ENCODE peak calls at places on chromosomes 7 and 10, in six cellular contexts. I is brain microvascular endothelial cell; W is SW480; G is M059J; Y is activated naive CD8-positive, alpha-beta T cell treated with anti-CD3 and anti-CD28 coated beads, Interleukin-2, amount 10 ng/mL, durations not matched to agents 7 days and 5 days; T is NCI-H1105. F is an unnamed sample.

GRCh38 chr10:69217119-69217754 is 2.9 kb upstream of the HKDC1 start:
- DNase-seq in T (no peak), I (peak; percentile 59), G (peak; percentile 90), W (peak; percentile 96), Y (no peak), F (peak; percentile 93)

GRCh38 chr7:157497744-157498541 is 161.1 kb downstream of the DNAJB6 start:
- DNase-seq in I (no peak), Y (peak; percentile 16), W (no peak), G (no peak), T (no peak), F (no peak)

GRCh38 chr7:123823898-123824753 is 20.8 kb upstream of the HYAL4 start:
- DNase-seq in G (no peak), W (no peak), Y (no peak), I (no peak), T (no peak), F (no peak)

GRCh38 chr7:145036592-145037386 is 200.9 kb upstream of the TPK1 start:
- DNase-seq in G (peak; percentile 24), Y (no peak), I (peak; percentile 36), T (peak; percentile 35), W (peak; percentile 34), F (no peak)

GRCh38 chr7:150444674-150445365 is 5.6 kb upstream of the GIMAP8 start:
- DNase-seq in T (no peak), G (no peak), Y (no peak), I (no peak), W (no peak), F (no peak)

GRCh38 chr10:2921956-2922680 is 145.2 kb upstream of the PFKP start:
- DNase-seq in T (no peak), I (peak; percentile 16), Y (no peak), G (peak; percentile 42), W (peak; percentile 10), F (no peak)

GRCh38 chr10:132363376-132363775 is 31.4 kb downstream of the LRRC27 start:
- DNase-seq in T (no peak), I (no peak), Y (no peak), W (no peak), G (no peak), F (no peak)

GRCh38 chr10:22315455-22316285 is 518 bp upstream of the COMMD3 start:
- DNase-seq in G (no peak), W (no peak), I (no peak), Y (no peak), T (no peak), F (no peak)

GRCh38 chr7:4023502-4023901 is 658.6 kb upstream of the FOXK1 start:
- DNase-seq in G (no peak), T (no peak), I (no peak), W (no peak), Y (no peak), F (no peak)

GRCh38 chr10:102704915-102705314 is 9.3 kb downstream of the ARL3 start:
- DNase-seq in G (peak; percentile 54), T (no peak), W (no peak), Y (no peak), I (peak; percentile 82), F (peak; percentile 82)

GRCh38 chr7:73721237-73721848 is 1.9 kb upstream of the STX1A start:
- DNase-seq in T (peak; percentile 32), I (no peak), Y (no peak), W (no peak), G (peak; percentile 85), F (no peak)

GRCh38 chr10:73581912-73582311 is 9.2 kb downstream of the USP54 start:
- DNase-seq in G (no peak), Y (no peak), T (no peak), W (no peak), I (no peak), F (no peak)

GRCh38 chr7:6161463-6162330 is 110.7 kb downstream of the CYTH3 start:
- DNase-seq in W (no peak), T (no peak), G (no peak), I (no peak), Y (no peak), F (no peak)

GRCh38 chr7:143434660-143435059 is 8.6 kb upstream of the TAS2R60 start:
- DNase-seq in T (no peak), I (no peak), Y (no peak), W (no peak), G (peak; percentile 26), F (no peak)

GRCh38 chr7:151599401-151600227 is 79.9 kb upstream of the RHEB start:
- DNase-seq in G (peak; percentile 96), T (no peak), I (peak; percentile 92), Y (no peak), W (peak; percentile 76), F (peak; percentile 96)

GRCh38 chr7:1105189-1105588 is 17.3 kb downstream of the GPER1 start:
- DNase-seq in G (no peak), W (no peak), T (no peak), Y (no peak), I (no peak), F (no peak)

GRCh38 chr10:88913157-88913556 is 33.1 kb downstream of the STAMBPL1 start:
- DNase-seq in G (no peak), I (no peak), W (no peak), Y (no peak), T (peak; percentile 4), F (no peak)

GRCh38 chr7:99618726-99619125 is 2.0 kb downstream of the ZSCAN25 start:
- DNase-seq in W (no peak), I (peak; percentile 6), Y (no peak), G (peak; percentile 99), T (no peak), F (no peak)

GRCh38 chr10:112491144-112491543 is 44.1 kb downstream of the VTI1A start:
- DNase-seq in T (no peak), W (peak; percentile 13), Y (no peak), I (peak; percentile 17), G (peak; percentile 6), F (peak; percentile 34)

GRCh38 chr10:130244031-130244927 is 108.1 kb downstream of the GLRX3 start:
- DNase-seq in T (no peak), Y (no peak), I (no peak), W (no peak), G (no peak), F (no peak)

GRCh38 chr7:116291937-116292336 is 81.6 kb downstream of the TES start:
- DNase-seq in T (no peak), Y (no peak), W (no peak), I (no peak), G (no peak), F (no peak)

GRCh38 chr7:33773053-33773452 is 132.3 kb upstream of the BMPER start:
- DNase-seq in Y (no peak), T (no peak), G (peak; percentile 85), I (peak; percentile 50), W (no peak), F (peak; percentile 84)

GRCh38 chr7:5776894-5777645 is 4.4 kb downstream of the RNF216 start:
- DNase-seq in G (peak; percentile 44), Y (peak; percentile 38), T (no peak), W (no peak), I (no peak), F (no peak)

GRCh38 chr7:14858410-14858809 is 44.1 kb downstream of the DGKB start:
- DNase-seq in T (peak; percentile 67), W (peak; percentile 49), I (no peak), Y (no peak), G (no peak), F (no peak)

GRCh38 chr10:25758041-25758457 is 176.0 kb upstream of the MYO3A start:
- DNase-seq in T (peak; percentile 51), W (peak; percentile 26), G (peak; percentile 44), Y (no peak), I (peak; percentile 40), F (peak; percentile 36)

GRCh38 chr10:104622598-104623209 is 18.4 kb upstream of the SORCS3 start:
- DNase-seq in Y (no peak), I (peak; percentile 5), T (no peak), W (peak; percentile 56), G (peak; percentile 46), F (no peak)

GRCh38 chr10:49109669-49110335 is 5.5 kb downstream of the VSTM4 start:
- DNase-seq in W (peak; percentile 2), I (no peak), G (no peak), Y (no peak), T (no peak), F (peak; percentile 2)

GRCh38 chr7:114720725-114721124 is 201.2 kb upstream of the MDFIC start:
- DNase-seq in I (no peak), Y (no peak), T (no peak), W (no peak), G (no peak), F (no peak)

GRCh38 chr10:60742512-60742911 is 35.8 kb upstream of the CDK1 start:
- DNase-seq in W (no peak), G (no peak), I (no peak), T (no peak), Y (no peak), F (no peak)

GRCh38 chr7:31890751-31891150 is 179.5 kb downstream of the PDE1C start:
- DNase-seq in I (no peak), T (no peak), G (peak; percentile 19), Y (no peak), W (no peak), F (no peak)

GRCh38 chr10:103433858-103434257 is 18.3 kb downstream of the CALHM2 start:
- DNase-seq in G (no peak), T (no peak), I (no peak), W (no peak), Y (no peak), F (no peak)